ENCODE peak calls at places on chromosomes 5 and 9, in four cellular contexts. Q is GM12891, L is GM23248, Z is AG04450. W is an unnamed sample.
A peak's percentile ranks its signal among the peaks of the same experiment; 100 is the strongest.

GRCh38 chr5:135039526-135040296 is 5.7 kb upstream of the PITX1 start:
- DNase-seq in Q (no peak), L (no peak), Z (no peak), W (no peak)

GRCh38 chr5:147949711-147950573 is 43.6 kb upstream of the C5orf46 start:
- DNase-seq in Q (no peak), L (peak; percentile 59), Z (no peak), W (no peak)

GRCh38 chr5:150523472-150524350 is 15.8 kb downstream of the NDST1 start:
- DNase-seq in Q (peak; percentile 58), L (peak; percentile 78), Z (peak; percentile 63), W (peak; percentile 30)

GRCh38 chr9:137809038-137809630 is 68.4 kb upstream of the CACNA1B start:
- DNase-seq in Q (peak; percentile 85), L (no peak), Z (no peak), W (no peak)

GRCh38 chr9:72586388-72587160 is 65.2 kb downstream of the TMC1 start:
- DNase-seq in Q (no peak), L (peak; percentile 88), Z (peak; percentile 37), W (no peak)

GRCh38 chr9:97593960-97594359 is 39.2 kb downstream of the TSTD2 start:
- DNase-seq in Q (no peak), L (peak; percentile 32), Z (no peak), W (no peak)

GRCh38 chr5:73722224-73722623 is 96.2 kb downstream of the ARHGEF28 start:
- DNase-seq in Q (no peak), L (peak; percentile 21), Z (peak; percentile 33), W (no peak)

GRCh38 chr5:102627311-102627710 is 127.8 kb upstream of the PAM start:
- DNase-seq in Q (no peak), L (peak; percentile 54), Z (no peak), W (no peak)

GRCh38 chr5:43773032-43773830 is 170.3 kb downstream of the NNT start:
- DNase-seq in Q (no peak), L (peak; percentile 75), Z (peak; percentile 43), W (no peak)

GRCh38 chr9:95494022-95494415 is 22.8 kb downstream of the PTCH1 start:
- DNase-seq in Q (no peak), L (no peak), Z (no peak), W (no peak)

GRCh38 chr9:86684148-86684547 is 263.2 kb downstream of the GAS1 start:
- DNase-seq in Q (no peak), L (no peak), Z (peak; percentile 33), W (no peak)

W was measured in GM12864.